ENCODE peak calls at places on chromosomes 5 and 9, in seven cellular contexts. One of them, this sample, is unnamed.
A peak's percentile ranks its signal among the peaks of the same experiment; 100 is the strongest.

GRCh38 chr9:116435706-116436105 is 251.4 kb upstream of the TRIM32 start:
- DNase-seq in endothelial cell of umbilical vein: no peak
- DNase-seq in cardiac fibroblast: no peak
- DNase-seq in hepatocyte: no peak
- DNase-seq in astrocyte of the spinal cord: no peak
- DNase-seq in A549: no peak
- DNase-seq in fibroblast of lung: no peak
- DNase-seq in this sample: no peak

GRCh38 chr5:139711852-139712171 is 63.7 kb downstream of the CXXC5 start:
- DNase-seq in hepatocyte: peak; percentile 28
- DNase-seq in astrocyte of the spinal cord: no peak
- DNase-seq in A549: no peak
- DNase-seq in endothelial cell of umbilical vein: no peak
- DNase-seq in fibroblast of lung: no peak
- DNase-seq in cardiac fibroblast: no peak
- DNase-seq in this sample: no peak

GRCh38 chr5:855771-856530 is 5.2 kb upstream of the ZDHHC11 start:
- DNase-seq in cardiac fibroblast: no peak
- DNase-seq in hepatocyte: no peak
- DNase-seq in A549: no peak
- DNase-seq in astrocyte of the spinal cord: no peak
- DNase-seq in endothelial cell of umbilical vein: no peak
- DNase-seq in fibroblast of lung: no peak
- DNase-seq in this sample: no peak

GRCh38 chr9:105693435-105694275 is 686 bp upstream of the TMEM38B start:
- DNase-seq in cardiac fibroblast: no peak
- DNase-seq in A549: peak; percentile 18
- DNase-seq in fibroblast of lung: no peak
- DNase-seq in hepatocyte: no peak
- DNase-seq in endothelial cell of umbilical vein: no peak
- DNase-seq in astrocyte of the spinal cord: no peak
- DNase-seq in this sample: no peak

GRCh38 chr9:126853667-126854066 is 6.8 kb upstream of the ZBTB34 start:
- DNase-seq in fibroblast of lung: no peak
- DNase-seq in hepatocyte: no peak
- DNase-seq in astrocyte of the spinal cord: peak; percentile 28
- DNase-seq in cardiac fibroblast: no peak
- DNase-seq in endothelial cell of umbilical vein: no peak
- DNase-seq in A549: no peak
- DNase-seq in this sample: no peak

GRCh38 chr5:14983666-14984441 is 112.3 kb upstream of the ANKH start:
- DNase-seq in fibroblast of lung: no peak
- DNase-seq in endothelial cell of umbilical vein: no peak
- DNase-seq in hepatocyte: no peak
- DNase-seq in astrocyte of the spinal cord: no peak
- DNase-seq in cardiac fibroblast: no peak
- DNase-seq in A549: no peak
- DNase-seq in this sample: no peak

GRCh38 chr5:83731638-83732037 is 11.0 kb upstream of the HAPLN1 start:
- DNase-seq in fibroblast of lung: no peak
- DNase-seq in astrocyte of the spinal cord: no peak
- DNase-seq in endothelial cell of umbilical vein: no peak
- DNase-seq in cardiac fibroblast: no peak
- DNase-seq in A549: no peak
- DNase-seq in hepatocyte: no peak
- DNase-seq in this sample: no peak

GRCh38 chr5:53917095-53917494 is 356.7 kb downstream of the NDUFS4 start:
- DNase-seq in cardiac fibroblast: peak; percentile 26
- DNase-seq in endothelial cell of umbilical vein: no peak
- DNase-seq in astrocyte of the spinal cord: peak; percentile 20
- DNase-seq in fibroblast of lung: no peak
- DNase-seq in hepatocyte: no peak
- DNase-seq in A549: peak; percentile 18
- DNase-seq in this sample: peak; percentile 27

GRCh38 chr5:995318-995717 is 13.3 kb upstream of the NKD2 start:
- DNase-seq in cardiac fibroblast: no peak
- DNase-seq in astrocyte of the spinal cord: no peak
- DNase-seq in endothelial cell of umbilical vein: no peak
- DNase-seq in fibroblast of lung: no peak
- DNase-seq in hepatocyte: peak; percentile 2
- DNase-seq in A549: no peak
- DNase-seq in this sample: no peak

GRCh38 chr5:77425998-77426659 is 66.0 kb downstream of the WDR41 start:
- DNase-seq in hepatocyte: no peak
- DNase-seq in fibroblast of lung: no peak
- DNase-seq in cardiac fibroblast: no peak
- DNase-seq in astrocyte of the spinal cord: no peak
- DNase-seq in endothelial cell of umbilical vein: no peak
- DNase-seq in A549: no peak
- DNase-seq in this sample: no peak

GRCh38 chr5:11904270-11904906 is at the start of gene CTNND2:
- DNase-seq in endothelial cell of umbilical vein: peak; percentile 1
- DNase-seq in cardiac fibroblast: peak; percentile 2
- DNase-seq in astrocyte of the spinal cord: peak; percentile 65
- DNase-seq in fibroblast of lung: no peak
- DNase-seq in A549: peak; percentile 9
- DNase-seq in hepatocyte: peak; percentile 86
- DNase-seq in this sample: no peak

GRCh38 chr5:172284275-172284971 is 859 bp upstream of the UBTD2 start:
- DNase-seq in A549: no peak
- DNase-seq in hepatocyte: peak; percentile 11
- DNase-seq in endothelial cell of umbilical vein: peak; percentile 25
- DNase-seq in fibroblast of lung: no peak
- DNase-seq in cardiac fibroblast: no peak
- DNase-seq in astrocyte of the spinal cord: no peak
- DNase-seq in this sample: no peak

GRCh38 chr5:156753846-156754245 is 96.2 kb upstream of the PPP1R2B start:
- DNase-seq in fibroblast of lung: no peak
- DNase-seq in endothelial cell of umbilical vein: no peak
- DNase-seq in A549: no peak
- DNase-seq in hepatocyte: no peak
- DNase-seq in astrocyte of the spinal cord: no peak
- DNase-seq in cardiac fibroblast: no peak
- DNase-seq in this sample: no peak

GRCh38 chr9:116842658-116843057 is 155.6 kb downstream of the TRIM32 start:
- DNase-seq in endothelial cell of umbilical vein: no peak
- DNase-seq in astrocyte of the spinal cord: no peak
- DNase-seq in fibroblast of lung: no peak
- DNase-seq in hepatocyte: no peak
- DNase-seq in A549: no peak
- DNase-seq in cardiac fibroblast: no peak
- DNase-seq in this sample: no peak

GRCh38 chr9:96398582-96399334 is 15.2 kb upstream of the SLC35D2 start:
- DNase-seq in A549: no peak
- DNase-seq in endothelial cell of umbilical vein: peak; percentile 57
- DNase-seq in fibroblast of lung: no peak
- DNase-seq in cardiac fibroblast: no peak
- DNase-seq in astrocyte of the spinal cord: no peak
- DNase-seq in hepatocyte: no peak
- DNase-seq in this sample: no peak

GRCh38 chr9:100066539-100066938 is 32.3 kb downstream of the ERP44 start:
- DNase-seq in astrocyte of the spinal cord: no peak
- DNase-seq in A549: no peak
- DNase-seq in endothelial cell of umbilical vein: no peak
- DNase-seq in cardiac fibroblast: peak; percentile 76
- DNase-seq in hepatocyte: peak; percentile 9
- DNase-seq in fibroblast of lung: peak; percentile 49
- DNase-seq in this sample: no peak

GRCh38 chr5:6039111-6039510 is 339.2 kb downstream of the MED10 start:
- DNase-seq in astrocyte of the spinal cord: no peak
- DNase-seq in cardiac fibroblast: no peak
- DNase-seq in A549: no peak
- DNase-seq in endothelial cell of umbilical vein: no peak
- DNase-seq in hepatocyte: no peak
- DNase-seq in fibroblast of lung: no peak
- DNase-seq in this sample: no peak

GRCh38 chr9:109968702-109969450 is 188.9 kb downstream of the PALM2AKAP2 start:
- DNase-seq in cardiac fibroblast: peak; percentile 61
- DNase-seq in A549: no peak
- DNase-seq in endothelial cell of umbilical vein: peak; percentile 72
- DNase-seq in astrocyte of the spinal cord: peak; percentile 37
- DNase-seq in hepatocyte: peak; percentile 47
- DNase-seq in fibroblast of lung: peak; percentile 37
- DNase-seq in this sample: no peak

GRCh38 chr9:133487331-133487725 is 8.4 kb upstream of the SLC2A6 start:
- DNase-seq in fibroblast of lung: no peak
- DNase-seq in A549: no peak
- DNase-seq in endothelial cell of umbilical vein: no peak
- DNase-seq in hepatocyte: no peak
- DNase-seq in cardiac fibroblast: no peak
- DNase-seq in astrocyte of the spinal cord: no peak
- DNase-seq in this sample: no peak

GRCh38 chr5:132065951-132066701 is 5.7 kb downstream of the IL3 start:
- DNase-seq in fibroblast of lung: no peak
- DNase-seq in endothelial cell of umbilical vein: no peak
- DNase-seq in hepatocyte: no peak
- DNase-seq in cardiac fibroblast: no peak
- DNase-seq in astrocyte of the spinal cord: no peak
- DNase-seq in A549: no peak
- DNase-seq in this sample: no peak

GRCh38 chr5:132066871-132067270 is 6.4 kb downstream of the IL3 start:
- DNase-seq in cardiac fibroblast: no peak
- DNase-seq in A549: no peak
- DNase-seq in astrocyte of the spinal cord: no peak
- DNase-seq in fibroblast of lung: no peak
- DNase-seq in endothelial cell of umbilical vein: no peak
- DNase-seq in hepatocyte: no peak
- DNase-seq in this sample: no peak

GRCh38 chr5:132064738-132065331 is 4.4 kb downstream of the IL3 start:
- DNase-seq in cardiac fibroblast: peak; percentile 80
- DNase-seq in fibroblast of lung: peak; percentile 74
- DNase-seq in astrocyte of the spinal cord: peak; percentile 66
- DNase-seq in hepatocyte: peak; percentile 82
- DNase-seq in endothelial cell of umbilical vein: peak; percentile 78
- DNase-seq in A549: peak; percentile 84
- DNase-seq in this sample: no peak

GRCh38 chr5:132064140-132064539 is 3.7 kb downstream of the IL3 start:
- DNase-seq in hepatocyte: no peak
- DNase-seq in endothelial cell of umbilical vein: no peak
- DNase-seq in A549: no peak
- DNase-seq in astrocyte of the spinal cord: no peak
- DNase-seq in cardiac fibroblast: no peak
- DNase-seq in fibroblast of lung: no peak
- DNase-seq in this sample: no peak

GRCh38 chr5:132065351-132065937 is 5.0 kb downstream of the IL3 start:
- DNase-seq in fibroblast of lung: peak; percentile 75
- DNase-seq in endothelial cell of umbilical vein: peak; percentile 71
- DNase-seq in astrocyte of the spinal cord: peak; percentile 69
- DNase-seq in hepatocyte: peak; percentile 76
- DNase-seq in cardiac fibroblast: peak; percentile 77
- DNase-seq in A549: peak; percentile 81
- DNase-seq in this sample: no peak
- TF ChIP-seq CTCF in fibroblast of lung: peak; percentile 72
- TF ChIP-seq CTCF in endothelial cell of umbilical vein: peak; percentile 72
- TF ChIP-seq CTCF in astrocyte of the spinal cord: peak; percentile 78
- TF ChIP-seq CTCF in hepatocyte: peak; percentile 63
- TF ChIP-seq CTCF in cardiac fibroblast: peak; percentile 71
- TF ChIP-seq CTCF in A549: peak; percentile 63
- TF ChIP-seq CTCF in this sample: peak; percentile 80

GRCh38 chr5:150410524-150411244 is 2.0 kb downstream of the CD74 start:
- DNase-seq in fibroblast of lung: peak; percentile 76
- DNase-seq in astrocyte of the spinal cord: peak; percentile 65
- DNase-seq in hepatocyte: peak; percentile 86
- DNase-seq in endothelial cell of umbilical vein: peak; percentile 78
- DNase-seq in A549: peak; percentile 76
- DNase-seq in cardiac fibroblast: peak; percentile 82
- DNase-seq in this sample: peak; percentile 21

GRCh38 chr5:150407097-150407720 is 5.5 kb downstream of the CD74 start:
- DNase-seq in A549: no peak
- DNase-seq in hepatocyte: no peak
- DNase-seq in endothelial cell of umbilical vein: no peak
- DNase-seq in fibroblast of lung: no peak
- DNase-seq in astrocyte of the spinal cord: no peak
- DNase-seq in cardiac fibroblast: no peak
- DNase-seq in this sample: no peak

GRCh38 chr5:150412319-150413175 is at the start of gene CD74:
- DNase-seq in astrocyte of the spinal cord: peak; percentile 33
- DNase-seq in A549: no peak
- DNase-seq in endothelial cell of umbilical vein: peak; percentile 42
- DNase-seq in fibroblast of lung: no peak
- DNase-seq in hepatocyte: peak; percentile 85
- DNase-seq in cardiac fibroblast: peak; percentile 49
- DNase-seq in this sample: no peak

GRCh38 chr5:150411245-150411979 is 1.3 kb downstream of the CD74 start:
- DNase-seq in A549: no peak
- DNase-seq in cardiac fibroblast: no peak
- DNase-seq in astrocyte of the spinal cord: no peak
- DNase-seq in fibroblast of lung: no peak
- DNase-seq in hepatocyte: peak; percentile 34
- DNase-seq in endothelial cell of umbilical vein: no peak
- DNase-seq in this sample: no peak

GRCh38 chr5:150409638-150410523 is 2.8 kb downstream of the CD74 start:
- DNase-seq in cardiac fibroblast: peak; percentile 90
- DNase-seq in astrocyte of the spinal cord: peak; percentile 83
- DNase-seq in A549: peak; percentile 99
- DNase-seq in endothelial cell of umbilical vein: peak; percentile 93
- DNase-seq in fibroblast of lung: peak; percentile 86
- DNase-seq in hepatocyte: peak; percentile 91
- DNase-seq in this sample: peak; percentile 52
- H3K4me3 ChIP-seq in cardiac fibroblast: no peak overlapping the region
- H3K4me3 ChIP-seq in astrocyte of the spinal cord: no peak overlapping the region
- H3K4me3 ChIP-seq in A549: no peak overlapping the region
- H3K4me3 ChIP-seq in endothelial cell of umbilical vein: no peak overlapping the region
- H3K4me3 ChIP-seq in fibroblast of lung: no peak overlapping the region
- H3K4me3 ChIP-seq in hepatocyte: no peak overlapping the region
- H3K4me3 ChIP-seq in this sample: no peak overlapping the region

DNA sequence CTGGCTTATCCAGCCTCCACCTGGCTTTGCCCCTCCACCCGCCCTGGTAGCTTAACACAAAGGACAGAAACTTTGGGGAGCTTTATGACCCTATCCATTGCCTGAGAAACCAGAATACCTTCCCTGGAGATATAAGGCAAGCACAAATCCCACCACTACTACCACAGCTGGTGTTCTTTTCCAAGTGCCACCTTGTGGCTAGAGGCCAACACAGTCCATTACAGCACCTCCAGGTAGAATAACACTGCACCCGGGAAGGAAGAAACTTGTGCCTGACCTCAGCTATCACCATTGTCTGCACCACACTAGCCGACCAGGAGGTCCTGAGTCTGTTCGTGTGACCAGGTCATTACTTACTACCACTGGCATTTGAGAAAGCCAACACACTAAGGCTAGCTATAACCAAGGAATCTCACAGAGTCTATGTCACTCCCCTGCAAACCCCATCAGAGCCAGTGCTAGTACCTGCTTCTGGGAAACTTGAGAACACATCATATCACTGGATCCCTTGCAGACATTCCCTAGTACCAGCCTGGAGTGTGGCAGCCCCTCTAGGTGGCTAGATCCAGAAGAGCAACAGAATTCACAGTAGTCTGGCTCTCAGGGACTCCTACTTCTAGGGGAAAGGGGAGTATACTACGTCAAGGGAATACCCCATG is 74.0 kb upstream of the RUSC2 start:
- DNase-seq in A549: no peak
- DNase-seq in astrocyte of the spinal cord: no peak
- DNase-seq in endothelial cell of umbilical vein: no peak
- DNase-seq in cardiac fibroblast: no peak
- DNase-seq in fibroblast of lung: no peak
- DNase-seq in hepatocyte: no peak
- DNase-seq in this sample: no peak
- TF ChIP-seq CTCF in A549: no peak
- TF ChIP-seq CTCF in astrocyte of the spinal cord: no peak
- TF ChIP-seq CTCF in endothelial cell of umbilical vein: no peak
- TF ChIP-seq CTCF in cardiac fibroblast: no peak
- TF ChIP-seq CTCF in fibroblast of lung: no peak
- TF ChIP-seq CTCF in hepatocyte: no peak
- TF ChIP-seq CTCF in this sample: no peak

GRCh38 chr5:59661939-59662615 is 231.4 kb downstream of the PDE4D start:
- DNase-seq in endothelial cell of umbilical vein: peak; percentile 67
- DNase-seq in cardiac fibroblast: peak; percentile 26
- DNase-seq in fibroblast of lung: peak; percentile 43
- DNase-seq in astrocyte of the spinal cord: peak; percentile 53
- DNase-seq in A549: no peak
- DNase-seq in hepatocyte: no peak
- DNase-seq in this sample: no peak
- H3K4me3 ChIP-seq in endothelial cell of umbilical vein: no peak overlapping the region
- H3K4me3 ChIP-seq in cardiac fibroblast: no peak overlapping the region
- H3K4me3 ChIP-seq in fibroblast of lung: no peak overlapping the region
- H3K4me3 ChIP-seq in astrocyte of the spinal cord: no peak overlapping the region
- H3K4me3 ChIP-seq in A549: peak overlapping the region; percentile 20
- H3K4me3 ChIP-seq in hepatocyte: no peak overlapping the region
- H3K4me3 ChIP-seq in this sample: no peak overlapping the region